ENCODE peak calls at places on chromosomes 3 and 15, in four cellular contexts. S is endodermal cell, B is erythroblast, I is colonic mucosa. R is an unnamed sample.

GRCh38 chr15:74835312-74835823 is 7.6 kb downstream of the ULK3 start:
- DNase-seq in S (peak; percentile 98), B (peak; percentile 58), I (peak; percentile 80), R (no peak)

GRCh38 chr15:67148196-67148701 is 82.8 kb downstream of the SMAD3 start:
- DNase-seq in S (no peak), B (no peak), I (peak; percentile 58), R (no peak)

GRCh38 chr3:158278187-158278586 is 168.3 kb downstream of the RSRC1 start:
- DNase-seq in S (no peak), B (no peak), I (no peak), R (no peak)

GRCh38 chr3:40148827-40149226 is 160.7 kb upstream of the EIF1B start:
- DNase-seq in S (no peak), B (no peak), I (no peak), R (no peak)

GRCh38 chr3:160801386-160802118 is 45.5 kb downstream of the PPM1L start:
- DNase-seq in S (no peak), B (no peak), I (peak; percentile 65), R (peak; percentile 79)

GRCh38 chr3:155202626-155203025 is 90.9 kb downstream of the STRIT1 start:
- DNase-seq in S (no peak), B (no peak), I (no peak), R (peak; percentile 83)

GRCh38 chr3:194865595-194865994 is 179.9 kb downstream of the FAM43A start:
- DNase-seq in S (no peak), B (no peak), I (no peak), R (no peak)

GRCh38 chr3:70095260-70095659 is 95.7 kb downstream of the SAMMSON start:
- DNase-seq in S (no peak), B (no peak), I (no peak), R (no peak)

GRCh38 chr15:32642667-32643425 is 1.3 kb downstream of the SCG5 start:
- DNase-seq in S (peak; percentile 39), B (no peak), I (no peak), R (no peak)

GRCh38 chr3:49349617-49350114 is 8.5 kb downstream of the GPX1 start:
- DNase-seq in S (no peak), B (peak; percentile 89), I (no peak), R (no peak)

GRCh38 chr3:61497463-61497862 is 63.9 kb upstream of the PTPRG start:
- DNase-seq in S (no peak), B (no peak), I (no peak), R (no peak)

GRCh38 chr3:161474139-161474538 is 22.5 kb upstream of the OTOL1 start:
- DNase-seq in S (no peak), B (no peak), I (no peak), R (no peak)

GRCh38 chr3:24513463-24513862 is 18.8 kb upstream of the THRB start:
- DNase-seq in S (no peak), B (no peak), I (no peak), R (no peak)

GRCh38 chr3:112858410-112859069 is 11.9 kb upstream of the CD200R1L start:
- DNase-seq in S (no peak), B (no peak), I (no peak), R (no peak)

GRCh38 chr3:102163039-102163817 is 271.6 kb upstream of the ZPLD1 start:
- DNase-seq in S (no peak), B (peak; percentile 37), I (no peak), R (no peak)

GRCh38 chr3:81492048-81492447 is 269.4 kb downstream of the GBE1 start:
- DNase-seq in S (no peak), B (no peak), I (no peak), R (no peak)

GRCh38 chr3:52490035-52490937 is 4.9 kb upstream of the STAB1 start:
- DNase-seq in S (no peak), B (no peak), I (no peak), R (no peak)

GRCh38 chr3:54891540-54891897 is 36.3 kb downstream of the LRTM1 start:
- DNase-seq in S (peak; percentile 72), B (no peak), I (peak; percentile 83), R (peak; percentile 95)

GRCh38 chr3:187101184-187102072 is 37.9 kb downstream of the RPL39L start:
- DNase-seq in S (no peak), B (peak; percentile 84), I (peak; percentile 70), R (peak; percentile 92)

GRCh38 chr15:59516655-59517461 is 78.9 kb downstream of the FAM81A start:
- DNase-seq in S (no peak), B (no peak), I (no peak), R (no peak)